ENCODE peak calls at places on chromosomes 16 and 17, in nine cellular contexts. One of them, this sample, is unnamed.

GRCh38 chr17:80441133-80441578 is 26.2 kb downstream of the ENDOV start:
- DNase-seq in H54: peak
- DNase-seq in AG20443: peak
- DNase-seq in GM06990: no peak
- DNase-seq in AG09309: no peak
- DNase-seq in DMS153: no peak
- DNase-seq in T-helper 2 cell: peak
- DNase-seq in NCI-H460: peak
- DNase-seq in breast epithelium: no peak
- DNase-seq in this sample: peak

GRCh38 chr17:19770985-19771710 is 23.1 kb upstream of the ALDH3A1 start:
- DNase-seq in NCI-H460: no peak
- DNase-seq in DMS153: no peak
- DNase-seq in T-helper 2 cell: no peak
- DNase-seq in GM06990: no peak
- DNase-seq in AG09309: no peak
- DNase-seq in H54: no peak
- DNase-seq in AG20443: no peak
- DNase-seq in breast epithelium: no peak
- DNase-seq in this sample: no peak

GRCh38 chr16:75087040-75087979 is 29.3 kb downstream of the LDHD start:
- DNase-seq in DMS153: peak
- DNase-seq in NCI-H460: no peak
- DNase-seq in AG09309: no peak
- DNase-seq in breast epithelium: no peak
- DNase-seq in T-helper 2 cell: no peak
- DNase-seq in AG20443: no peak
- DNase-seq in H54: no peak
- DNase-seq in GM06990: no peak
- DNase-seq in this sample: peak

GRCh38 chr17:38421871-38422819 is 6.1 kb upstream of the ARHGAP23 start:
- DNase-seq in DMS153: no peak
- DNase-seq in AG09309: no peak
- DNase-seq in breast epithelium: no peak
- DNase-seq in AG20443: no peak
- DNase-seq in H54: no peak
- DNase-seq in T-helper 2 cell: no peak
- DNase-seq in GM06990: no peak
- DNase-seq in NCI-H460: no peak
- DNase-seq in this sample: no peak

GRCh38 chr16:13858873-13859580 is 60.9 kb upstream of the ERCC4 start:
- DNase-seq in GM06990: no peak
- DNase-seq in AG09309: no peak
- DNase-seq in H54: no peak
- DNase-seq in NCI-H460: no peak
- DNase-seq in AG20443: no peak
- DNase-seq in DMS153: no peak
- DNase-seq in T-helper 2 cell: no peak
- DNase-seq in breast epithelium: no peak
- DNase-seq in this sample: no peak

GRCh38 chr16:16143038-16143763 is 80.1 kb downstream of the ABCC6 start:
- DNase-seq in AG09309: no peak
- DNase-seq in DMS153: no peak
- DNase-seq in GM06990: no peak
- DNase-seq in H54: peak
- DNase-seq in T-helper 2 cell: no peak
- DNase-seq in AG20443: peak
- DNase-seq in NCI-H460: peak
- DNase-seq in breast epithelium: no peak
- DNase-seq in this sample: no peak

GRCh38 chr17:71625330-71625729 is 495.5 kb upstream of the SOX9 start:
- DNase-seq in AG09309: no peak
- DNase-seq in GM06990: no peak
- DNase-seq in breast epithelium: no peak
- DNase-seq in DMS153: no peak
- DNase-seq in AG20443: no peak
- DNase-seq in NCI-H460: no peak
- DNase-seq in T-helper 2 cell: no peak
- DNase-seq in H54: no peak
- DNase-seq in this sample: no peak

GRCh38 chr17:49565948-49566491 is 9.7 kb upstream of the NXPH3 start:
- DNase-seq in NCI-H460: no peak
- DNase-seq in T-helper 2 cell: no peak
- DNase-seq in GM06990: no peak
- DNase-seq in H54: no peak
- DNase-seq in AG20443: no peak
- DNase-seq in DMS153: peak
- DNase-seq in AG09309: no peak
- DNase-seq in breast epithelium: peak
- DNase-seq in this sample: no peak

GRCh38 chr17:67830440-67830839 is 5.1 kb downstream of the BPTF start:
- DNase-seq in AG20443: no peak
- DNase-seq in GM06990: no peak
- DNase-seq in T-helper 2 cell: no peak
- DNase-seq in H54: no peak
- DNase-seq in NCI-H460: no peak
- DNase-seq in DMS153: peak
- DNase-seq in breast epithelium: no peak
- DNase-seq in AG09309: no peak
- DNase-seq in this sample: no peak

GRCh38 chr16:11799509-11800384 is 2.7 kb upstream of the ZC3H7A start:
- DNase-seq in AG20443: no peak
- DNase-seq in NCI-H460: no peak
- DNase-seq in AG09309: no peak
- DNase-seq in T-helper 2 cell: no peak
- DNase-seq in breast epithelium: no peak
- DNase-seq in DMS153: no peak
- DNase-seq in H54: no peak
- DNase-seq in GM06990: no peak
- DNase-seq in this sample: no peak

GRCh38 chr16:74984194-74984669 is 691 bp downstream of the WDR59 start:
- DNase-seq in T-helper 2 cell: no peak
- DNase-seq in AG20443: peak
- DNase-seq in AG09309: no peak
- DNase-seq in breast epithelium: no peak
- DNase-seq in DMS153: no peak
- DNase-seq in GM06990: no peak
- DNase-seq in NCI-H460: no peak
- DNase-seq in H54: no peak
- DNase-seq in this sample: peak

GRCh38 chr17:40399185-40399584 is 18.5 kb downstream of the TOP2A start:
- DNase-seq in T-helper 2 cell: no peak
- DNase-seq in AG20443: peak
- DNase-seq in H54: no peak
- DNase-seq in breast epithelium: no peak
- DNase-seq in AG09309: peak
- DNase-seq in NCI-H460: peak
- DNase-seq in DMS153: peak
- DNase-seq in GM06990: no peak
- DNase-seq in this sample: peak

GRCh38 chr17:37417852-37418251 is 11.2 kb downstream of the TADA2A start:
- DNase-seq in AG20443: no peak
- DNase-seq in NCI-H460: no peak
- DNase-seq in GM06990: no peak
- DNase-seq in DMS153: no peak
- DNase-seq in T-helper 2 cell: no peak
- DNase-seq in breast epithelium: no peak
- DNase-seq in AG09309: no peak
- DNase-seq in H54: no peak
- DNase-seq in this sample: no peak

GRCh38 chr17:80737106-80738019 is 192.7 kb downstream of the RPTOR start:
- DNase-seq in GM06990: peak
- DNase-seq in DMS153: no peak
- DNase-seq in AG20443: no peak
- DNase-seq in T-helper 2 cell: no peak
- DNase-seq in AG09309: no peak
- DNase-seq in NCI-H460: no peak
- DNase-seq in breast epithelium: no peak
- DNase-seq in H54: no peak
- DNase-seq in this sample: no peak

GRCh38 chr16:83312846-83313245 is 494.9 kb upstream of the HSBP1 start:
- DNase-seq in DMS153: no peak
- DNase-seq in NCI-H460: no peak
- DNase-seq in AG09309: no peak
- DNase-seq in T-helper 2 cell: no peak
- DNase-seq in H54: no peak
- DNase-seq in GM06990: no peak
- DNase-seq in breast epithelium: no peak
- DNase-seq in AG20443: no peak
- DNase-seq in this sample: no peak

GRCh38 chr17:81807210-81807719 is 3.3 kb downstream of the GCGR start:
- DNase-seq in H54: no peak
- DNase-seq in AG09309: no peak
- DNase-seq in breast epithelium: no peak
- DNase-seq in GM06990: no peak
- DNase-seq in T-helper 2 cell: no peak
- DNase-seq in NCI-H460: no peak
- DNase-seq in AG20443: no peak
- DNase-seq in DMS153: no peak
- DNase-seq in this sample: no peak

GRCh38 chr16:62638324-62638911 is 602.2 kb upstream of the CDH8 start:
- DNase-seq in AG20443: no peak
- DNase-seq in T-helper 2 cell: no peak
- DNase-seq in AG09309: no peak
- DNase-seq in DMS153: no peak
- DNase-seq in H54: no peak
- DNase-seq in breast epithelium: no peak
- DNase-seq in NCI-H460: no peak
- DNase-seq in GM06990: no peak
- DNase-seq in this sample: no peak

GRCh38 chr17:19768046-19768782 is 20.1 kb upstream of the ALDH3A1 start:
- DNase-seq in GM06990: no peak
- DNase-seq in AG20443: no peak
- DNase-seq in AG09309: no peak
- DNase-seq in H54: no peak
- DNase-seq in T-helper 2 cell: no peak
- DNase-seq in NCI-H460: no peak
- DNase-seq in DMS153: no peak
- DNase-seq in breast epithelium: no peak
- DNase-seq in this sample: peak

This sample was measured in lung microvascular endothelial cell.